ENCODE peak calls at places on chromosomes 4 and X, in six cellular contexts. N is stimulated activated CD4-positive, alpha-beta T cell treated with anti-CD3 and anti-CD28 coated beads, Interleukin-15, amount 100 ng/mL, for 1 hour; A is activated CD4-positive, alpha-beta T cell treated with anti-CD3 and anti-CD28 coated beads for 48 hours; R is astrocyte of the cerebellum; J is HFF-Myc; G is adipocyte. X is an unnamed sample.

GRCh38 chr4:10809905-10810304 is 125.3 kb upstream of the CLNK start:
- DNase-seq in G (no peak), N (no peak), R (peak; percentile 18), A (no peak), J (no peak), X (no peak)

GRCh38 chr4:22969314-22969896 is 276.7 kb downstream of the GBA3 start:
- DNase-seq in A (no peak), R (peak; percentile 15), G (no peak), J (no peak), N (no peak), X (no peak)

GRCh38 chrX:64204252-64204651 is 1.3 kb downstream of the AMER1 start:
- DNase-seq in R (no peak), J (no peak), G (peak; percentile 31), A (no peak), N (no peak), X (no peak)

GRCh38 chr4:183255487-183255886 is 64.6 kb downstream of the CLDN22 start:
- DNase-seq in J (no peak), G (no peak), N (no peak), R (no peak), A (no peak), X (no peak)

GRCh38 chr4:17332483-17332882 is 179.4 kb downstream of the QDPR start:
- DNase-seq in A (no peak), N (no peak), J (no peak), R (no peak), G (no peak), X (no peak)

GRCh38 chrX:95058815-95059214 is 1384.8 kb downstream of the FAM133A start:
- DNase-seq in J (no peak), A (no peak), G (peak; percentile 79), R (peak; percentile 63), N (no peak), X (no peak)

GRCh38 chrX:49879656-49880277 is 483 bp downstream of the USP27X start:
- DNase-seq in G (peak; percentile 14), R (no peak), N (no peak), A (no peak), J (no peak), X (no peak)

GRCh38 chr4:110793890-110794588 is 171.2 kb upstream of the PITX2 start:
- DNase-seq in R (no peak), N (no peak), A (no peak), J (no peak), G (no peak), X (no peak)

GRCh38 chr4:70544279-70544870 is 26.0 kb downstream of the AMTN start:
- DNase-seq in G (peak; percentile 61), R (no peak), A (no peak), N (no peak), J (no peak), X (no peak)

GRCh38 chr4:169102011-169102410 is 92.0 kb upstream of the CBR4 start:
- DNase-seq in N (no peak), A (no peak), R (peak; percentile 46), G (peak; percentile 20), J (no peak), X (no peak)

GRCh38 chr4:138088449-138089208 is 153.5 kb downstream of the SLC7A11 start:
- DNase-seq in A (no peak), N (no peak), R (no peak), G (no peak), J (no peak), X (no peak)

GRCh38 chrX:118644378-118644777 is 83.0 kb upstream of the IL13RA1 start:
- DNase-seq in R (peak; percentile 22), A (no peak), J (no peak), G (peak; percentile 51), N (no peak), X (no peak)

GRCh38 chrX:70433848-70434351 is 10.7 kb upstream of the DLG3 start:
- DNase-seq in J (no peak), N (peak; percentile 49), A (peak; percentile 81), R (no peak), G (peak; percentile 74), X (peak; percentile 2)

GRCh38 chr4:86778169-86778568 is 71.0 kb downstream of the SLC10A6 start:
- DNase-seq in R (no peak), G (no peak), A (no peak), N (no peak), J (no peak), X (no peak)

GRCh38 chrX:264634-265455 is 16.3 kb upstream of the PLCXD1 start:
- DNase-seq in G (peak; percentile 70), J (no peak), A (no peak), N (no peak), R (no peak), X (no peak)

GRCh38 chrX:119729408-119730201 is 28.8 kb upstream of the SOWAHD start:
- DNase-seq in R (peak; percentile 19), A (peak; percentile 68), J (no peak), N (peak; percentile 33), G (peak; percentile 86), X (no peak)

GRCh38 chr4:121070696-121071639 is 1.4 kb downstream of the NDNF start:
- DNase-seq in G (peak; percentile 61), N (peak; percentile 4), R (no peak), J (no peak), A (peak; percentile 45), X (no peak)

GRCh38 chr4:856468-856901 is 30.6 kb upstream of the CPLX1 start:
- DNase-seq in N (no peak), A (peak; percentile 18), J (no peak), G (no peak), R (no peak), X (no peak)

GRCh38 chr4:161256716-161257115 is 907.1 kb downstream of the FSTL5 start:
- DNase-seq in R (no peak), A (no peak), N (no peak), J (no peak), G (peak; percentile 49), X (no peak)

GRCh38 chr4:153535735-153536494 is 69.8 kb downstream of the TMEM131L start:
- DNase-seq in R (no peak), N (no peak), G (no peak), J (peak; percentile 29), A (no peak), X (no peak)

GRCh38 chr4:159290321-159291030 is 187.6 kb downstream of the RAPGEF2 start:
- DNase-seq in A (no peak), J (no peak), G (no peak), N (no peak), R (no peak), X (no peak)

GRCh38 chr4:182242793-182243192 is 409 bp upstream of the TENM3 start:
- DNase-seq in J (no peak), G (peak; percentile 21), N (no peak), R (peak; percentile 26), A (no peak), X (no peak)

GRCh38 chr4:54499308-54500074 is 158.3 kb upstream of the KIT start:
- DNase-seq in A (no peak), R (peak; percentile 49), J (no peak), N (no peak), G (peak; percentile 16), X (no peak)

GRCh38 chr4:14559641-14560040 is 442.6 kb upstream of the CPEB2 start:
- DNase-seq in J (no peak), N (no peak), R (no peak), A (no peak), G (no peak), X (no peak)

GRCh38 chr4:177879851-177880250 is 437.6 kb upstream of the AGA start:
- DNase-seq in N (no peak), A (no peak), J (no peak), R (no peak), G (no peak), X (no peak)

GRCh38 chr4:154491341-154491679 is 289 bp downstream of the DCHS2 start:
- DNase-seq in R (no peak), G (peak; percentile 38), J (no peak), N (no peak), A (peak; percentile 8), X (no peak)